ENCODE peak calls at places on chromosome X, in five cellular contexts. K is RWPE2; I is esophagus muscularis mucosa; R is PC-3; X is CD8-positive, alpha-beta memory T cell. F is an unnamed sample. For H3K36me3, the result is how much of the 10 kb centered on the place peaks cover.

GRCh38 chrX:13000311-13000811 is 25.5 kb downstream of the TMSB4X start:
- DNase-seq in K (no peak), I (no peak), R (peak), X (no peak), F (no peak)

GRCh38 chrX:57156397-57157049 is 19.3 kb upstream of the SPIN2A start:
- DNase-seq in K (no peak), I (no peak), R (peak), X (no peak), F (no peak)

GRCh38 chrX:145817299-145817665 is 347 bp upstream of the SLITRK2 start:
- DNase-seq in K (no peak), I (no peak), R (no peak), X (no peak), F (no peak)

GRCh38 chrX:71515039-71515398 is 17.9 kb upstream of the OGT start:
- DNase-seq in K (no peak), I (no peak), R (peak), X (no peak), F (no peak)

GRCh38 chrX:18574591-18574990 is 97.3 kb downstream of the RS1 start:
- DNase-seq in K (no peak), I (no peak), R (peak), X (no peak), F (no peak)

GRCh38 chrX:9003041-9003440 is 30.9 kb downstream of the FAM9B start:
- DNase-seq in K (no peak), I (no peak), R (no peak), X (no peak), F (no peak)

GRCh38 chrX:47748576-47748975 is 88.1 kb upstream of the ZNF81 start:
- DNase-seq in K (no peak), I (no peak), R (no peak), X (no peak), F (no peak)

GRCh38 chrX:34656842-34657780 is at the start of gene TMEM47:
- DNase-seq in K (peak), I (no peak), R (peak), X (no peak), F (no peak)

GRCh38 chrX:40063555-40063954 is 34.2 kb downstream of the BCOR start:
- DNase-seq in K (no peak), I (no peak), R (no peak), X (no peak), F (no peak)

GRCh38 chrX:66728818-66729271 is 90.0 kb upstream of the EDA2R start:
- DNase-seq in K (no peak), I (no peak), R (peak), X (peak), F (peak)

GRCh38 chrX:39819921-39820849 is 277.6 kb downstream of the BCOR start:
- DNase-seq in K (no peak), I (no peak), R (no peak), X (no peak), F (no peak)

GRCh38 chrX:71618303-71618721 is at the start of gene CXCR3:
- DNase-seq in K (no peak), I (no peak), R (no peak), X (peak), F (no peak)

GRCh38 chrX:9785944-9786741 is at the start of gene SHROOM2:
- DNase-seq in K (no peak), I (no peak), R (peak), X (no peak), F (no peak)

GRCh38 chrX:53682885-53683555 is 3.5 kb downstream of the HUWE1 start:
- DNase-seq in K (no peak), I (no peak), R (peak), X (peak), F (no peak)

GRCh38 chrX:34559325-34559724 is 97.8 kb downstream of the TMEM47 start:
- DNase-seq in K (no peak), I (no peak), R (no peak), X (no peak), F (no peak)

GRCh38 chrX:57528670-57529255 is 63.0 kb upstream of the ZXDB start:
- DNase-seq in K (no peak), I (no peak), R (peak), X (no peak), F (no peak)

GRCh38 chrX:137916090-137916746 is 350.3 kb downstream of the ZIC3 start:
- DNase-seq in K (no peak), I (no peak), R (no peak), X (no peak), F (no peak)

GRCh38 chrX:19513383-19513782 is 1.9 kb downstream of the MAP3K15 start:
- DNase-seq in K (no peak), I (no peak), R (peak), X (no peak), F (no peak)

GRCh38 chrX:48459483-48459882 is 10.6 kb downstream of the SLC38A5 start:
- DNase-seq in K (no peak), I (no peak), R (no peak), X (no peak), F (no peak)

GRCh38 chrX:22397566-22397965 is 124.9 kb downstream of the CBLL2 start:
- DNase-seq in K (no peak), I (no peak), R (peak), X (no peak), F (no peak)

GRCh38 chrX:76428243-76429130 is 977 bp downstream of the MAGEE1 start:
- DNase-seq in K (peak), I (no peak), R (no peak), X (peak), F (no peak)

GRCh38 chrX:76433219-76433618 is 5.7 kb downstream of the MAGEE1 start:
- DNase-seq in K (no peak), I (no peak), R (no peak), X (no peak), F (no peak)

DNA sequence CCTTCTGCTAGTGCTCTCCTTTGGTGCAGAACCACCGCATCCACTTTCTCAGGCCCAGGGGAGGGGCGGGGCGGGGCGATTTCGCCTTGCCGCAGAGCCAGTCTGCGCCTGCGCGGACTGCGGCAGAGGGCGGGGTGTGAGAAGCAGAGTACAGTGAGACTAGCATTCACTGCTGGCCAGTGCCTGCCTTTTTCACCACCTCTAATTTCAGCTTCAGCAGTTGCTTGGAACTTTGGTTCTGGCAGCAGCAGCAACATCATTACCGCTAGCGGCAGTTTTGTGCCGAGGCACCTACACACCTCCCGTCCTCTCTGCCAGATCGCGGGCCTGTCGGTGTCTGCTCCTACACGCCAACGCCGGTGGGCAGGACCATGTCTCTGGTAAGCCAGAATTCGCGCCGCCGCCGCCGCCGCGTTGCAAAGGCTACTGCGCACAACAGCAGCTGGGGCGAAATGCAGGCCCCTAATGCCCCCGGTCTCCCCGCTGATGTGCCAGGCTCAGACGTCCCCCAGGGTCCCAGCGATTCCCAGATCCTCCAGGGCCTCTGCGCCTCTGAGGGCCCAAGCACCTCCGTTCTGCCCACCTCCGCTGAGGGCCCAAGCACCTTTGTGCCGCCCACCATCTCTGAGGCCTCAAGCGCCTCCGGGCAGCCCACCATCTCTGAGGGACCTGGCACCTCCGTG is at the start of gene MAGEE1:
- DNase-seq in K (peak), I (peak), R (peak), X (peak), F (peak)
- H3K27ac ChIP-seq in K (no peak), I (peak), R (no peak), X (peak), F (peak)

GRCh38 chrX:24002167-24002566 is 24.8 kb downstream of the KLHL15 start:
- DNase-seq in K (no peak), I (no peak), R (no peak), X (no peak), F (no peak)

GRCh38 chrX:24005867-24006266 is 21.1 kb downstream of the KLHL15 start:
- DNase-seq in K (no peak), I (no peak), R (no peak), X (no peak), F (no peak)

GRCh38 chrX:24005028-24005427 is 22.0 kb downstream of the KLHL15 start:
- DNase-seq in K (no peak), I (no peak), R (no peak), X (no peak), F (no peak)

DNA sequence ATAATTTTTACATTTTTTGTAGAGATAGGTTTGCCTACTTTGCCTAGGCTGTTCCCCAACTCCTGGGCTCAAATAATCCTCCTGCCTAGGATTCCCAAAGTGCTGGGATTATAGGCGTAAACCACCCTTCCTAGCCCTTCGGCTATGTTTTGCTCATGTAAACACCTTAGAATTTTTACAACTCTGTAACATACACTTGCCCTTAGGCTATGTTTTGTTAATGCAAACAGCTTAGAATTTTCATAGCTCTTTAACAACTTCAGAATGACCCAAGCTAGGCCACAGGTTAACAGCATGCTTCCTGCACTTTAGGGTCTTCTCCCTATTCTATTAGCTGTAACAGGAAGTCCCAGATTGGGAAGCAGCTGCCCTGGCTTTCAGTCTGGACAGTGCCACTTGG is 24.2 kb downstream of the KLHL15 start:
- DNase-seq in K (no peak), I (no peak), R (peak), X (no peak), F (no peak)
- H3K36me3 ChIP-seq in K (under half), I (under half), R (under half), X (under half), F (under half)

GRCh38 chrX:65647801-65648200 is 19.7 kb upstream of the MSN start:
- DNase-seq in K (no peak), I (no peak), R (no peak), X (no peak), F (no peak)

GRCh38 chrX:65643786-65644111 is 23.7 kb upstream of the MSN start:
- DNase-seq in K (no peak), I (no peak), R (no peak), X (no peak), F (no peak)

GRCh38 chrX:65643046-65643785 is 24.2 kb upstream of the MSN start:
- DNase-seq in K (peak), I (no peak), R (peak), X (no peak), F (no peak)

GRCh38 chrX:65644621-65645287 is 22.7 kb upstream of the MSN start:
- DNase-seq in K (peak), I (no peak), R (peak), X (no peak), F (peak)
- H3K27ac ChIP-seq in K (peak), I (peak), R (peak), X (no peak), F (peak)

GRCh38 chrX:101388604-101389003 is 2.2 kb upstream of the RPL36A start:
- DNase-seq in K (no peak), I (no peak), R (no peak), X (no peak), F (no peak)
- H3K36me3 ChIP-seq in K (under half), I (under half), R (under half), X (under half), F (under half)

DNA sequence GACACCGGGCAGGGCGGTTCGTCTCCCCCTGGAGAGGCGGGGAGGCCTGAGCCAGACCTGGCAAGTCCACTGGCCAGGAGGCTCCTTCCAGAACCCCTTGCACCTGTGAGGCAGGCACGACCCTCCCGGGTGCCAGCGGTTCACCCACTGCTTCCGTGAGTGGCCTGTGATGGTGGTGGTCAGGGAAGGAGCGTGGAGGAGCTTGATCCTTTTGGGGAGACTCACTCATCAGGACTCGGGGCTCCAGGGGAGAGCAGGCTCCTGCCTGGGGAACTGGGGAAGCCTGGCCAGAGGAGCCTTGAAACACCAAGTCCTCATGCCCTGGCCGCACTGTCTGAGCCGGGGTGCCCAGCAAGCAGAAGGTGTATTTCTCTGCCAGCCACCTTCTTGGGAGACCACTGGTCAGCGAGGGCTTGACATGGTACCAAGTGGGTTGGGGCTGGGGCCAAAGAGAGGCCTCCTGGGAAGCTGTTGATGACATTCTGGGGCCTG is 860 bp downstream of the FAM50A start:
- DNase-seq in K (no peak), I (no peak), R (no peak), X (no peak), F (no peak)
- H3K27ac ChIP-seq in K (peak), I (peak), R (no peak), X (peak), F (peak)

DNA sequence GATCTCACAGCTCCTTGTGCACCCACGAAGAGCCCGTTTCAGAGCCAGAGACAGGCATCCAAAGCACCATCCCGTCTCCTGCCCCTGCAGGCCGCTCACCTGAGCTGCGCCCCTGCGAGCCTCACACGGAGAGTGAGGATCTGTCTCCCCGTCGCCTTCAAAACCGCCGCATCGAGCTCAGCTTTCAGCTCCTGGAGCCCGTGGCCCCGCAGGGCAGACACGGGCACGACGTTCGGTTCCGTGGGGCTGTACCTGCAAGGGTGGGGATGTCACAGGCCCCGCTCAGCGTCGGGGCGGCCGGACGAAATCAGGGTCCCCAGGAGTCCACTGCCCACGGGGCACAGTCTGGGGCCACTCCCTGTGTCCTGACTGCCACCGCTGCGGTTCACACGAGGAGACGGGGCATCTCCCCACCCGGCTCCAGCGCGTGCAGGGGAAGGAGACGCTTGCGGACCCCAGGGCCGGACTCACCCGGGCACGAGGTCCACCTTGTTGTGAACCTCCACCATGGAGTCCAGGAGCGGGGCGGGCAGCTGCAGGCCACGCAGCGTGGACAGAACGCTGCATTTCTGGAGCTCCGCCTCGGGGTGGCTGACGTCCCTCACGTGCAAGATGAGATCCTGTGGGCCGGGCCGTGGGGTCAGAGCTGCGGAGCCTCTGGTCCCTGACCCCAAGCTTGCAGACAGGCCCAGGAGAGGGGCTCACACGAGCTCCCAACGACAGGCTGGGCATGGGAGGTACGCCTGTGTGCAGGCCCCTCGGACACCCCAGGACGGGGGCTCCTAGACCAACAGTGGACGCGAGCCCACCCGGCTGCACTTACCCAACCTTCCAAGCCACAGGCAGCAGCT is 11.1 kb downstream of the GTPBP6 start:
- DNase-seq in K (peak), I (no peak), R (no peak), X (no peak), F (no peak)
- H3K36me3 ChIP-seq in K (half or more), I (half or more), R (under half), X (under half), F (half or more)

DNA sequence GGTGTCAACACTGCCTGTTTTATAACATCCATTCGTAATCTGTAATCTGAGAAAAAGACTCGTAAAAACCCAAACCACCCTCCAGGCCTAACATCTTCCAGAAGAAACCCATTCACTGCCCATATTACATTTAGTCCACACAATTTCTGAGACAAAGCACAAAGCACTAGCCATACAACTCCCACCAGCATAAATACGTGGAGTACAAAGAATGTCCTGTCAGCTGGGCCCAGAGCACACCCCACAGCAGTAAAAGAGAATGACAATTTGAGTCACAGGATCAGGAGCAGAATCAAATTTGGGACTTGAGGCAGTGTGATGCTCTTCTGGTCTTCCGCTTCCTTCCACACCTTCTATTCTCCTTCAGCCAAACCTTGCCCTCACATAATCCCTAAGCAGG is 6.8 kb downstream of the MECP2 start:
- DNase-seq in K (no peak), I (no peak), R (peak), X (no peak), F (no peak)
- H3K27ac ChIP-seq in K (no peak), I (no peak), R (no peak), X (no peak), F (no peak)

GRCh38 chrX:154460326-154460725 is 2.2 kb downstream of the PLXNA3 start:
- DNase-seq in K (no peak), I (no peak), R (no peak), X (no peak), F (no peak)

GRCh38 chrX:154459843-154460242 is 1.8 kb downstream of the PLXNA3 start:
- DNase-seq in K (no peak), I (no peak), R (no peak), X (no peak), F (no peak)

GRCh38 chrX:154463611-154464220 is 5.6 kb downstream of the PLXNA3 start:
- DNase-seq in K (no peak), I (no peak), R (no peak), X (no peak), F (no peak)

GRCh38 chrX:154464806-154465365 is 6.8 kb downstream of the PLXNA3 start:
- DNase-seq in K (no peak), I (no peak), R (no peak), X (no peak), F (no peak)

GRCh38 chrX:154462396-154462795 is 4.3 kb downstream of the PLXNA3 start:
- DNase-seq in K (no peak), I (no peak), R (no peak), X (no peak), F (no peak)
- H3K36me3 ChIP-seq in K (under half), I (half or more), R (under half), X (under half), F (under half)

GRCh38 chrX:44675364-44676024 is 132.8 kb upstream of the FUNDC1 start:
- DNase-seq in K (peak), I (peak), R (peak), X (no peak), F (no peak)
- H3K27ac ChIP-seq in K (no peak), I (no peak), R (no peak), X (no peak), F (no peak)

GRCh38 chrX:154468217-154468616 is 10.1 kb downstream of the PLXNA3 start:
- DNase-seq in K (no peak), I (no peak), R (no peak), X (no peak), F (no peak)
- H3K36me3 ChIP-seq in K (under half), I (half or more), R (under half), X (under half), F (under half)

F was measured in thoracic aorta.